ENCODE peak calls at places on chromosomes 5 and 9, in seven cellular contexts. B, J, K, W, E, O and T are unnamed samples.
A peak's percentile ranks its signal among the peaks of the same experiment; 100 is the strongest.

GRCh38 chr5:166551384-166551783 is 1740.1 kb upstream of the WWC1 start:
- DNase-seq in J (no peak), K (peak; percentile 6), B (no peak), W (peak; percentile 26), O (no peak), E (no peak), T (no peak)

GRCh38 chr9:86547596-86547995 is 193.4 kb upstream of the TUT7 start:
- DNase-seq in O (no peak), J (no peak), W (no peak), K (no peak), B (no peak), E (no peak), T (no peak)

GRCh38 chr5:175468892-175469291 is 9.5 kb upstream of the SFXN1 start:
- DNase-seq in O (no peak), B (no peak), E (no peak), J (no peak), W (no peak), K (no peak), T (no peak)

GRCh38 chr9:110069326-110070248 is 138.4 kb downstream of the C9orf152 start:
- DNase-seq in K (no peak), O (peak; percentile 17), E (no peak), J (no peak), B (no peak), W (no peak), T (no peak)

GRCh38 chr5:171318026-171318425 is 9.0 kb downstream of the TLX3 start:
- DNase-seq in J (no peak), K (no peak), B (no peak), E (no peak), W (no peak), O (no peak), T (no peak)

GRCh38 chr9:22446950-22447606 is 454 bp downstream of the DMRTA1 start:
- DNase-seq in E (peak; percentile 20), J (no peak), B (no peak), K (peak; percentile 56), O (peak; percentile 63), W (peak; percentile 23), T (no peak)

GRCh38 chr5:31119938-31120641 is 73.4 kb upstream of the CDH6 start:
- DNase-seq in O (no peak), W (no peak), E (no peak), B (no peak), K (no peak), J (no peak), T (no peak)

GRCh38 chr5:89204766-89205165 is 321.8 kb upstream of the MEF2C start:
- DNase-seq in B (no peak), E (no peak), W (no peak), O (no peak), K (no peak), J (no peak), T (no peak)

GRCh38 chr5:140142246-140142645 is 16.5 kb downstream of the IGIP start:
- DNase-seq in O (no peak), W (no peak), E (no peak), J (no peak), B (no peak), K (no peak), T (no peak)

GRCh38 chr9:34992376-34992951 is 2.9 kb downstream of the DNAJB5 start:
- DNase-seq in O (peak; percentile 69), E (peak; percentile 36), J (no peak), K (no peak), W (peak; percentile 18), B (peak; percentile 48), T (no peak)

GRCh38 chr9:135348788-135349150 is 130.8 kb upstream of the PPP1R26 start:
- DNase-seq in O (no peak), J (no peak), W (no peak), E (no peak), B (no peak), K (no peak), T (no peak)

GRCh38 chr9:73050887-73051550 is 98.2 kb upstream of the ALDH1A1 start:
- DNase-seq in W (no peak), K (no peak), O (no peak), J (no peak), B (no peak), E (no peak), T (no peak)

GRCh38 chr9:93324191-93324834 is 127.2 kb upstream of the FAM120A start:
- DNase-seq in B (no peak), W (no peak), O (no peak), E (no peak), K (no peak), J (no peak), T (no peak)

GRCh38 chr9:89464991-89465390 is 32.9 kb downstream of the SEMA4D start:
- DNase-seq in J (no peak), W (no peak), O (no peak), E (no peak), K (no peak), B (no peak), T (no peak)

GRCh38 chr5:158759276-158759675 is 340.4 kb downstream of the EBF1 start:
- DNase-seq in W (no peak), K (no peak), J (no peak), O (no peak), E (no peak), B (no peak), T (no peak)

GRCh38 chr5:93807860-93808259 is 66.5 kb upstream of the POU5F2 start:
- DNase-seq in J (no peak), O (no peak), E (no peak), W (no peak), K (no peak), B (no peak), T (no peak)

GRCh38 chr5:68504306-68504705 is 288.8 kb downstream of the PIK3R1 start:
- DNase-seq in K (no peak), J (no peak), O (no peak), E (no peak), B (no peak), W (no peak), T (no peak)

GRCh38 chr5:149432861-149433462 is 53.9 kb upstream of the IL17B start:
- DNase-seq in J (no peak), E (no peak), K (no peak), W (no peak), O (no peak), B (no peak), T (no peak)

GRCh38 chr5:110354341-110354740 is 372.1 kb downstream of the TMEM232 start:
- DNase-seq in J (no peak), O (no peak), B (no peak), K (no peak), W (no peak), E (no peak), T (no peak)

GRCh38 chr9:109092587-109092986 is 27.2 kb downstream of the TMEM245 start:
- DNase-seq in J (no peak), O (no peak), K (no peak), B (no peak), W (no peak), E (no peak), T (no peak)

GRCh38 chr5:89901983-89902382 is 507.6 kb downstream of the CETN3 start:
- DNase-seq in E (no peak), K (no peak), W (peak; percentile 1), B (no peak), O (no peak), J (no peak), T (no peak)

GRCh38 chr5:135833961-135834638 is 363 bp upstream of the SLC25A48 start:
- DNase-seq in O (no peak), B (no peak), W (no peak), K (peak; percentile 45), E (no peak), J (no peak), T (no peak)

GRCh38 chr9:7246917-7247538 is 489.3 kb downstream of the KDM4C start:
- DNase-seq in B (no peak), W (no peak), O (peak; percentile 35), E (no peak), K (no peak), J (no peak), T (no peak)

GRCh38 chr5:850511-851006 is at the start of gene ZDHHC11:
- DNase-seq in K (no peak), J (no peak), W (no peak), E (no peak), O (no peak), B (no peak), T (no peak)

GRCh38 chr5:126369995-126370731 is 53.0 kb upstream of the GRAMD2B start:
- DNase-seq in O (no peak), J (no peak), B (no peak), W (no peak), K (no peak), E (no peak), T (no peak)

GRCh38 chr9:72315510-72316287 is 49.3 kb downstream of the ZFAND5 start:
- DNase-seq in O (peak; percentile 74), B (no peak), E (no peak), J (no peak), W (no peak), K (no peak), T (no peak)

GRCh38 chr9:114486205-114486963 is 18.9 kb downstream of the WHRN start:
- DNase-seq in K (no peak), B (no peak), O (peak; percentile 63), E (no peak), W (no peak), J (no peak), T (no peak)

GRCh38 chr9:26604076-26604662 is 288.4 kb downstream of the CAAP1 start:
- DNase-seq in O (no peak), E (no peak), B (no peak), J (no peak), W (no peak), K (no peak), T (no peak)

GRCh38 chr5:143227301-143227700 is 176.2 kb downstream of the NR3C1 start:
- DNase-seq in B (no peak), E (no peak), W (no peak), O (no peak), K (no peak), J (no peak), T (peak; percentile 23)

GRCh38 chr5:98770158-98770910 is 3.1 kb upstream of the RGMB start:
- DNase-seq in W (no peak), K (peak; percentile 48), J (peak; percentile 37), E (peak; percentile 56), O (peak; percentile 28), B (no peak), T (peak; percentile 33)

GRCh38 chr5:111398013-111398412 is 114.3 kb downstream of the STARD4 start:
- DNase-seq in O (no peak), J (no peak), K (no peak), B (no peak), E (no peak), W (no peak), T (no peak)

GRCh38 chr5:141957367-141957993 is 522 bp downstream of the PCDH12 start:
- DNase-seq in K (no peak), E (no peak), J (peak; percentile 43), B (no peak), W (no peak), O (no peak), T (no peak)

GRCh38 chr5:59745422-59745863 is 148.1 kb downstream of the PDE4D start:
- DNase-seq in O (peak; percentile 74), K (no peak), B (no peak), E (no peak), W (peak; percentile 6), J (no peak), T (no peak)

GRCh38 chr9:126439402-126439765 is 112.8 kb downstream of the MVB12B start:
- DNase-seq in E (no peak), O (peak; percentile 58), B (no peak), J (no peak), W (no peak), K (no peak), T (no peak)